ENCODE peak calls at places on chromosome 9, in six cellular contexts. R is right atrium auricular region, X is left ventricle myocardium inferior, L is IMR-90, P is BE2C, K is H9. J is an unnamed sample.

GRCh38 chr9:14403112-14403511 is 89.2 kb upstream of the NFIB start:
- DNase-seq in P (no peak), R (no peak), X (no peak), K (no peak), L (no peak), J (no peak)

GRCh38 chr9:82334286-82334685 is 345.7 kb downstream of the SPATA31D1 start:
- DNase-seq in R (no peak), X (no peak), K (no peak), P (no peak), L (peak; percentile 65), J (no peak)

GRCh38 chr9:136554870-136555269 is 9.0 kb upstream of the NOTCH1 start:
- DNase-seq in R (no peak), L (no peak), P (no peak), K (no peak), X (no peak), J (no peak)

GRCh38 chr9:112252194-112252593 is 77.1 kb upstream of the SUSD1 start:
- DNase-seq in K (no peak), R (no peak), X (no peak), P (no peak), L (no peak), J (peak; percentile 24)

GRCh38 chr9:100167176-100167575 is 68.1 kb downstream of the INVS start:
- DNase-seq in P (no peak), L (peak; percentile 26), R (no peak), X (no peak), K (no peak), J (no peak)

GRCh38 chr9:108694191-108694590 is 161.6 kb downstream of the ACTL7B start:
- DNase-seq in R (no peak), X (no peak), P (no peak), K (no peak), L (no peak), J (no peak)

GRCh38 chr9:107712390-107712789 is 222.8 kb upstream of the KLF4 start:
- DNase-seq in L (peak; percentile 76), R (no peak), K (no peak), X (no peak), P (no peak), J (peak; percentile 81)

GRCh38 chr9:123727332-123727731 is 202.6 kb downstream of the DENND1A start:
- DNase-seq in K (no peak), L (peak; percentile 47), P (no peak), R (no peak), X (no peak), J (no peak)

GRCh38 chr9:136529516-136530471 is 16.1 kb downstream of the NOTCH1 start:
- DNase-seq in X (no peak), R (no peak), P (no peak), K (no peak), L (no peak), J (no peak)

GRCh38 chr9:89413963-89414638 is 83.8 kb downstream of the SEMA4D start:
- DNase-seq in K (no peak), L (no peak), R (no peak), X (peak; percentile 61), P (peak; percentile 29), J (no peak)

GRCh38 chr9:98251554-98251953 is 3.9 kb downstream of the TBC1D2 start:
- DNase-seq in L (peak; percentile 77), K (no peak), R (no peak), P (no peak), X (no peak), J (peak; percentile 80)

GRCh38 chr9:12204512-12204911 is 488.7 kb upstream of the TYRP1 start:
- DNase-seq in X (no peak), L (no peak), P (no peak), R (no peak), K (no peak), J (no peak)

GRCh38 chr9:124342946-124343485 is 72.2 kb downstream of the PSMB7 start:
- DNase-seq in R (peak; percentile 69), K (peak; percentile 55), X (peak; percentile 26), P (peak; percentile 67), L (peak; percentile 94), J (peak; percentile 87)

GRCh38 chr9:16275795-16276624 is 594.5 kb downstream of the BNC2 start:
- DNase-seq in P (no peak), X (no peak), L (no peak), K (peak; percentile 16), R (no peak), J (no peak)

GRCh38 chr9:120745278-120745677 is 31.0 kb upstream of the MEGF9 start:
- DNase-seq in K (no peak), P (no peak), R (no peak), X (no peak), L (no peak), J (no peak)

GRCh38 chr9:96150324-96151023 is 151.5 kb downstream of the HSD17B3 start:
- DNase-seq in P (no peak), X (no peak), K (no peak), R (no peak), L (no peak), J (no peak)

GRCh38 chr9:18396102-18396728 is 77.7 kb upstream of the ADAMTSL1 start:
- DNase-seq in L (peak; percentile 18), X (no peak), P (no peak), K (no peak), R (no peak), J (peak; percentile 29)

GRCh38 chr9:33719581-33720374 is 75.6 kb upstream of the PRSS3 start:
- DNase-seq in K (peak; percentile 83), L (no peak), R (no peak), X (peak; percentile 15), P (peak; percentile 59), J (peak; percentile 18)

GRCh38 chr9:109107402-109108240 is 12.1 kb downstream of the TMEM245 start:
- DNase-seq in X (no peak), R (no peak), P (no peak), L (peak; percentile 81), K (no peak), J (peak; percentile 66)

GRCh38 chr9:92147854-92148184 is 32.6 kb upstream of the SPTLC1 start:
- DNase-seq in X (no peak), L (no peak), R (no peak), P (no peak), K (no peak), J (no peak)

GRCh38 chr9:21782207-21782606 is 20.2 kb upstream of the MTAP start:
- DNase-seq in L (no peak), P (no peak), R (no peak), K (no peak), X (no peak), J (peak; percentile 30)

GRCh38 chr9:136719212-136719880 is 7.0 kb downstream of the DIPK1B start:
- DNase-seq in P (no peak), K (peak; percentile 39), L (no peak), R (no peak), X (no peak), J (no peak)

GRCh38 chr9:110977259-110977709 is 61.0 kb downstream of the LPAR1 start:
- DNase-seq in R (no peak), K (no peak), P (peak; percentile 32), L (peak; percentile 91), X (no peak), J (peak; percentile 87)

GRCh38 chr9:34417734-34418133 is 40.6 kb downstream of the FAM219A start:
- DNase-seq in K (no peak), L (no peak), P (no peak), X (no peak), R (no peak), J (no peak)

DNA sequence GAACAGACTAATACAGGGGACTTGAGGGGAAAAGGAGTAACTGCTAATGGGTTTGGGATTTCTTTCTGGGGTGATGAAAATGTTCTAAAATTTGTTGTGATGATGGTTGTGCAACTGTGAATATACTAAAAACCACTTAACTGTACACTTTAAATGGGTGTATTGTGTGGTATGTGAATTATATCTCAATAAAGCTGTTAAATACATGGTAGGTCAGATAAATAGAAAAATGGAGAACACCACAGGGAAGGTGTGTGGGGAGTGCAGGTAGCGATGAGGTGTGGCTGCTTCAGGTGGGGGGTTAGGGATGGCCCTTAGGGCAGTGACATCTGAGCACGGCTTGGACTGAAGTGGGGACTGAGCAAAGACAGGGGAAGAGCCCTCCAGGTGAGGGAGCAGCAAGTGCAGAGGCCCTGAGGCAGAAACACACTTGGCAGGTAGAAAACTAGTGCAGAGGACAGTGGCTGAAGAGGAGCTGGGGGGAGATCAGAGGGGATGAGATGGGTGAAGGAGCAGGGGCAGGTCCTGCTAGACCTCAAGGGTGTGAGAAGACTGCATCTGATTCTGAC is 20.9 kb downstream of the EEIG1 start:
- DNase-seq in X (no peak), P (no peak), L (no peak), K (no peak), R (no peak), J (no peak)
- H3K4me1 ChIP-seq in X (peaks cover 58% of the 10 kb centered on the region), P (peaks cover 34% of the 10 kb centered on the region), L (peaks cover 22% of the 10 kb centered on the region), K (peaks cover 3% of the 10 kb centered on the region), R (no peaks in the 10 kb centered on the region), J (peaks cover 11% of the 10 kb centered on the region)

GRCh38 chr9:133107961-133108793 is 12.9 kb downstream of the RALGDS start:
- DNase-seq in R (no peak), L (no peak), P (no peak), X (peak; percentile 9), K (no peak), J (no peak)
- H3K27me3 ChIP-seq in R (no peaks in the 10 kb centered on the region), L (no peaks in the 10 kb centered on the region), P (no peaks in the 10 kb centered on the region), X (no peaks in the 10 kb centered on the region), K (no peaks in the 10 kb centered on the region), J (no peaks in the 10 kb centered on the region)

GRCh38 chr9:85483214-85483613 is 258.5 kb downstream of the AGTPBP1 start:
- DNase-seq in X (no peak), P (no peak), L (no peak), R (no peak), K (no peak), J (peak; percentile 31)
- TF ChIP-seq CTCF in X (peak; percentile 29), P (no peak), L (no peak), R (no peak), K (peak; percentile 31), J (peak; percentile 42)

GRCh38 chr9:27482709-27483108 is 41.4 kb upstream of the IFNK start:
- DNase-seq in L (no peak), X (no peak), R (no peak), P (no peak), K (no peak), J (no peak)

GRCh38 chr9:27487927-27488326 is 36.2 kb upstream of the IFNK start:
- DNase-seq in X (no peak), L (no peak), P (no peak), K (no peak), R (no peak), J (peak; percentile 24)

GRCh38 chr9:27485158-27485557 is 38.9 kb upstream of the IFNK start:
- DNase-seq in X (no peak), P (no peak), L (no peak), R (no peak), K (no peak), J (no peak)

GRCh38 chr9:27487128-27487527 is 37.0 kb upstream of the IFNK start:
- DNase-seq in L (no peak), R (no peak), K (no peak), P (no peak), X (no peak), J (no peak)

DNA sequence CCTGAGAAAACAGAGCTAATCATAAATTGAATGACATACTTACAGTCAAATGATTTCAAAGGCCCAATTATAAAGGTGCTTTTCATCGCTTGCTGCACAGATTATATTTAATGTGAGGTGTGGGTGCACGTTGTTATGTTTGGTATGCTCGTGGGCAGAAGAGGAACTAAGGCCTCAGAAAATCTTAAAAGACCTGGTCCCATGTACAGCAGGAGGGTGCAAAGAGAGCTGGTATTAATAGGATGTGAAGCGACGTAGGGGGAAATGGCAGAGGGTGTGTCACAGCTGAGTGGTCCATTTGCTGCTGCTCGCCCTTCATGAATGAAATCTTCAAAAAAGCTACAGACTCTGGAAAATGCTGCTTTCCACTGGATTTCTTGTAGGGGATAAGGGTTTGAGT is 40.5 kb upstream of the IFNK start:
- DNase-seq in P (no peak), K (no peak), L (no peak), R (no peak), X (no peak), J (no peak)
- H3K4me1 ChIP-seq in P (no peaks in the 10 kb centered on the region), K (peaks cover 7% of the 10 kb centered on the region), L (no peaks in the 10 kb centered on the region), R (no peaks in the 10 kb centered on the region), X (no peaks in the 10 kb centered on the region), J (no peaks in the 10 kb centered on the region)